ENCODE peak calls at places on chromosomes 11 and 22, in four cellular contexts. One of them, this sample, is unnamed.

GRCh38 chr11:32931605-32932004 is 39.0 kb downstream of the QSER1 start:
- DNase-seq in esophagus muscularis mucosa: no peak
- DNase-seq in ovary: no peak
- DNase-seq in RWPE1: no peak
- DNase-seq in this sample: no peak

GRCh38 chr11:18277560-18278271 is 11.7 kb downstream of the SAA1 start:
- DNase-seq in esophagus muscularis mucosa: no peak
- DNase-seq in ovary: no peak
- DNase-seq in RWPE1: no peak
- DNase-seq in this sample: no peak

GRCh38 chr22:37472418-37473006 is 13.7 kb downstream of the MFNG start:
- DNase-seq in esophagus muscularis mucosa: no peak
- DNase-seq in ovary: no peak
- DNase-seq in RWPE1: peak; percentile 32
- DNase-seq in this sample: no peak

GRCh38 chr22:29457730-29458129 is 19.3 kb downstream of the RFPL1 start:
- DNase-seq in esophagus muscularis mucosa: no peak
- DNase-seq in ovary: no peak
- DNase-seq in RWPE1: peak; percentile 45
- DNase-seq in this sample: no peak

GRCh38 chr11:57301711-57302423 is 22.9 kb downstream of the TNKS1BP1 start:
- DNase-seq in esophagus muscularis mucosa: no peak
- DNase-seq in ovary: no peak
- DNase-seq in RWPE1: no peak
- DNase-seq in this sample: no peak

GRCh38 chr11:116472661-116473060 is 300.1 kb downstream of the BUD13 start:
- DNase-seq in esophagus muscularis mucosa: no peak
- DNase-seq in ovary: no peak
- DNase-seq in RWPE1: no peak
- DNase-seq in this sample: no peak

GRCh38 chr11:119417726-119418540 is 5.0 kb downstream of the THY1 start:
- DNase-seq in esophagus muscularis mucosa: no peak
- DNase-seq in ovary: no peak
- DNase-seq in RWPE1: peak; percentile 78
- DNase-seq in this sample: peak; percentile 31

GRCh38 chr11:3825473-3826154 is 15.1 kb downstream of the RHOG start:
- DNase-seq in esophagus muscularis mucosa: no peak
- DNase-seq in ovary: no peak
- DNase-seq in RWPE1: no peak
- DNase-seq in this sample: no peak

GRCh38 chr11:95922536-95923440 is 1.1 kb downstream of the MTMR2 start:
- DNase-seq in esophagus muscularis mucosa: no peak
- DNase-seq in ovary: no peak
- DNase-seq in RWPE1: no peak
- DNase-seq in this sample: no peak

GRCh38 chr11:34416746-34417145 is 22.0 kb upstream of the CAT start:
- DNase-seq in esophagus muscularis mucosa: no peak
- DNase-seq in ovary: no peak
- DNase-seq in RWPE1: no peak
- DNase-seq in this sample: no peak

GRCh38 chr11:69443138-69443967 is 38.1 kb upstream of the LINC01488 start:
- DNase-seq in esophagus muscularis mucosa: peak; percentile 97
- DNase-seq in ovary: peak; percentile 62
- DNase-seq in RWPE1: peak; percentile 87
- DNase-seq in this sample: no peak

GRCh38 chr11:130816941-130817607 is 99.2 kb downstream of the SNX19 start:
- DNase-seq in esophagus muscularis mucosa: peak; percentile 89
- DNase-seq in ovary: no peak
- DNase-seq in RWPE1: no peak
- DNase-seq in this sample: no peak
- H3K27ac ChIP-seq in esophagus muscularis mucosa: no peak overlapping the region
- H3K27ac ChIP-seq in ovary: no peak overlapping the region
- H3K27ac ChIP-seq in RWPE1: no peak overlapping the region
- H3K27ac ChIP-seq in this sample: no peak overlapping the region

GRCh38 chr11:65043881-65044501 is 3.0 kb downstream of the SAC3D1 start:
- DNase-seq in esophagus muscularis mucosa: no peak
- DNase-seq in ovary: no peak
- DNase-seq in RWPE1: no peak
- DNase-seq in this sample: no peak
- H3K27ac ChIP-seq in esophagus muscularis mucosa: no peak overlapping the region
- H3K27ac ChIP-seq in ovary: no peak overlapping the region
- H3K27ac ChIP-seq in RWPE1: peak overlapping the region; percentile 97
- H3K27ac ChIP-seq in this sample: no peak overlapping the region

GRCh38 chr22:35212020-35212419 is 45.3 kb upstream of the HMGXB4 start:
- DNase-seq in esophagus muscularis mucosa: no peak
- DNase-seq in ovary: peak; percentile 47
- DNase-seq in RWPE1: no peak
- DNase-seq in this sample: no peak
- H3K27ac ChIP-seq in esophagus muscularis mucosa: no peak overlapping the region
- H3K27ac ChIP-seq in ovary: no peak overlapping the region
- H3K27ac ChIP-seq in RWPE1: no peak overlapping the region
- H3K27ac ChIP-seq in this sample: no peak overlapping the region

GRCh38 chr22:23537421-23537820 is 42.7 kb downstream of the IGLL1 start:
- DNase-seq in esophagus muscularis mucosa: no peak
- DNase-seq in ovary: no peak
- DNase-seq in RWPE1: no peak
- DNase-seq in this sample: no peak
- H3K27ac ChIP-seq in esophagus muscularis mucosa: no peak overlapping the region
- H3K27ac ChIP-seq in ovary: peak overlapping the region; percentile 88
- H3K27ac ChIP-seq in RWPE1: no peak overlapping the region
- H3K27ac ChIP-seq in this sample: no peak overlapping the region